ENCODE peak calls at places on chromosome 22, in five cellular contexts. L, W, J, B and C are unnamed samples.
A peak's percentile ranks its signal among the peaks of the same experiment; 100 is the strongest.

GRCh38 chr22:50696251-50696798 is 23.7 kb downstream of the SHANK3 start:
- DNase-seq in J (no peak), B (no peak), W (no peak), L (no peak), C (no peak)

GRCh38 chr22:47846206-47846605 is 1083.8 kb downstream of the TBC1D22A start:
- DNase-seq in J (no peak), L (no peak), B (no peak), W (no peak), C (no peak)

GRCh38 chr22:30872282-30873041 is 96.1 kb downstream of the MORC2 start:
- DNase-seq in J (no peak), B (no peak), W (no peak), L (no peak), C (no peak)

GRCh38 chr22:33114570-33114969 is 56.4 kb upstream of the SYN3 start:
- DNase-seq in J (no peak), L (peak; percentile 21), B (no peak), W (no peak), C (no peak)

GRCh38 chr22:46796566-46797195 is 34.2 kb downstream of the TBC1D22A start:
- DNase-seq in B (no peak), L (no peak), J (no peak), W (no peak), C (no peak)

GRCh38 chr22:50357222-50357621 is 14.1 kb downstream of the PPP6R2 start:
- DNase-seq in B (no peak), W (no peak), J (no peak), L (no peak), C (no peak)

GRCh38 chr22:45413368-45414211 is at the start of the genes RIBC2 and SMC1B:
- DNase-seq in J (peak; percentile 96), B (peak; percentile 87), L (peak; percentile 96), W (peak; percentile 91), C (peak; percentile 84)

GRCh38 chr22:22180738-22181514 is 63.7 kb upstream of the VPREB1 start:
- DNase-seq in J (no peak), L (no peak), B (no peak), W (no peak), C (no peak)

GRCh38 chr22:30777589-30777988 is 82.9 kb downstream of the OSBP2 start:
- DNase-seq in J (no peak), L (no peak), W (no peak), B (no peak), C (no peak)

DNA sequence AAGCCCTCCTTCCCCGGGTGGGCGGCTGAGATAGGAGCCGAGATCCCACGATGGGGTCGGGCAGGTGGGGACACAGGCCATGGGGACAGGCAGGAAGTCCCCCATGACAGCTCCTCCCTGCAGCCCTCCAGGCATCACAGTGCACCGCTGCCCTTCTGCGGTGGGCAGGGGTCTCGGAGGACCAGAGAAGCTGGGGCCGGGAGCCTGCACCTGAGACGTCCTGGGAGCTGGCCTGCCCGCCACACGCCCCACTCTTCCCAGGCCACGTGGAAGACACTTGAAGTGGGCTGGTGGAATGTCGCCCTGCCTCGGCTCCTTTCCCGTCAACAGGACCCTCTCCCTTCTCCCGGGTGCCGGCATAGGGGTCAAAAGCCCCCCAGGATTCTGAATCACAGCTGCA is 55.4 kb downstream of the ELFN2 start:
- DNase-seq in J (no peak), W (no peak), B (no peak), L (no peak), C (no peak)
- H3K4me2 ChIP-seq in J (no peak overlapping the region), W (no peak overlapping the region), B (no peak overlapping the region), L (no peak overlapping the region), C (no peak overlapping the region)

GRCh38 chr22:37187552-37187890 is 526 bp downstream of the C1QTNF6 start:
- DNase-seq in L (peak; percentile 80), J (peak; percentile 45), B (no peak), W (peak; percentile 25), C (peak; percentile 78)

GRCh38 chr22:37190262-37190780 is 2.3 kb upstream of the C1QTNF6 start:
- DNase-seq in W (no peak), L (no peak), J (no peak), B (no peak), C (peak; percentile 22)

GRCh38 chr22:37186997-37187522 is 987 bp downstream of the C1QTNF6 start:
- DNase-seq in B (no peak), L (peak; percentile 24), J (peak; percentile 44), W (peak; percentile 36), C (peak; percentile 67)

GRCh38 chr22:37187891-37188761 is at the start of gene C1QTNF6:
- DNase-seq in J (peak; percentile 95), B (no peak), L (peak; percentile 43), W (peak; percentile 54), C (peak; percentile 75)

DNA sequence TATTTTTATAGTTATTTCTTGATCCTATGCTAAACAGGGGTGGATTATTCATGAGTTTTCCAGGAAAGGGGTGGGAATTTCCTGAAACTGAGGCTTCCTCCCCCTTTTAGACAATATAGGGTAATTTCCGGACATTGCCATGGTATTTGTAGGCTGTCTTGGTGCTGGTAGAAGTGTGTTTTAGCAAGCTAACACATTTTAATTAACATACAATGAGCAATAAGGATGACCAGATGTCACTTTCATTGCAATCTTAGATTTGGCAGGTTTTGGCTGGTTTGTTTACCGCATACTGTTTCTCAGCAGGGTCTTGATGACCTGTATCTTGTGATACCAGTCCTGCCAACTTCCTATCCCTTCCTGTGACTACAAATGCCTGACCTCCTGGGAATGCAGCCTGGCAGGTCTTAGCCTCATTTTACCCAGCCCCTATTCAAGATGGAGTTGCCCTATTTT is 992 bp upstream of the C1QTNF6 start:
- DNase-seq in W (no peak), B (peak; percentile 58), L (peak; percentile 39), J (peak; percentile 97), C (peak; percentile 51)
- H3K4me2 ChIP-seq in W (peak overlapping the region; percentile 96), B (peak overlapping the region; percentile 96), L (peak overlapping the region; percentile 63), J (no peak overlapping the region), C (no peak overlapping the region)

GRCh38 chr22:42992092-42992491 is 22.9 kb downstream of the PACSIN2 start:
- DNase-seq in W (no peak), L (no peak), J (no peak), B (no peak), C (no peak)

GRCh38 chr22:42994276-42994916 is 20.6 kb downstream of the PACSIN2 start:
- DNase-seq in J (no peak), B (no peak), W (no peak), L (no peak), C (no peak)

GRCh38 chr22:42991010-42991651 is 23.8 kb downstream of the PACSIN2 start:
- DNase-seq in J (no peak), W (peak; percentile 58), B (no peak), L (peak; percentile 92), C (peak; percentile 87)

GRCh38 chr22:42993651-42994275 is 21.2 kb downstream of the PACSIN2 start:
- DNase-seq in B (no peak), L (peak; percentile 82), J (no peak), W (peak; percentile 73), C (peak; percentile 60)

DNA sequence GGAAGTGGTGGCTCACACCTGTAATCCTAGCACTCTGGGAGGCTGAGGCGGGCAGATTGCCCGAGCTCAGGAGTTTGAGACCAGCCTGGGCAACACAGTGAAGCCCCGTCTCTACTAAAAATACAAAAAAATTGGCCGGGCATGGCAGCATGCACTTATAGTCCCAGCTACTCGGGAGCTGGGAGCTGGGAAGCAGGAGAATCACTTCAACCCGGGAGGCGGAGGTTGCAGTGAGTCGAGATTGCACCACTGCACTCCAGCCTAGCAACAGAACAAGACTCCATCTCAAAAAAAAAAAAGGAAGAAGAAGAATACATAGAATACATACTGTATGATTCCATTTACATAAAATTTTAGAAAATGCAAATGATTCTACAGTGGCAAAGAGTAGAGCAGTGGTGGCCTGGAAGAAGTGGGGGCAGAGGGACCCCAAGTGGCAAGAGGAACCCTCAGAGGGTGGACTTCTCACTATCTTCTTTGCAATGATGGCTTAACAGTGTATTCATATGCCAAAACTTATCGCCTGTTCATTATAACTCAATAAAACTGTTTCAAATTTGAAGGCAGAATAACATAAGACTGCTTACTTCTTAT is 22.0 kb downstream of the PACSIN2 start:
- DNase-seq in J (no peak), W (no peak), B (no peak), L (no peak), C (no peak)
- H3K4me2 ChIP-seq in J (no peak overlapping the region), W (peak overlapping the region; percentile 100), B (no peak overlapping the region), L (peak overlapping the region; percentile 87), C (no peak overlapping the region)

GRCh38 chr22:23550049-23550650 is 29.9 kb downstream of the IGLL1 start:
- DNase-seq in L (no peak), B (no peak), J (no peak), W (no peak), C (no peak)
- H3K4me2 ChIP-seq in L (no peak overlapping the region), B (no peak overlapping the region), J (no peak overlapping the region), W (no peak overlapping the region), C (no peak overlapping the region)

GRCh38 chr22:24059121-24059520 is 48.0 kb downstream of the CABIN1 start:
- DNase-seq in L (peak; percentile 98), B (no peak), W (no peak), J (no peak), C (peak; percentile 52)
- H3K4me2 ChIP-seq in L (peak overlapping the region; percentile 64), B (no peak overlapping the region), W (no peak overlapping the region), J (no peak overlapping the region), C (no peak overlapping the region)

DNA sequence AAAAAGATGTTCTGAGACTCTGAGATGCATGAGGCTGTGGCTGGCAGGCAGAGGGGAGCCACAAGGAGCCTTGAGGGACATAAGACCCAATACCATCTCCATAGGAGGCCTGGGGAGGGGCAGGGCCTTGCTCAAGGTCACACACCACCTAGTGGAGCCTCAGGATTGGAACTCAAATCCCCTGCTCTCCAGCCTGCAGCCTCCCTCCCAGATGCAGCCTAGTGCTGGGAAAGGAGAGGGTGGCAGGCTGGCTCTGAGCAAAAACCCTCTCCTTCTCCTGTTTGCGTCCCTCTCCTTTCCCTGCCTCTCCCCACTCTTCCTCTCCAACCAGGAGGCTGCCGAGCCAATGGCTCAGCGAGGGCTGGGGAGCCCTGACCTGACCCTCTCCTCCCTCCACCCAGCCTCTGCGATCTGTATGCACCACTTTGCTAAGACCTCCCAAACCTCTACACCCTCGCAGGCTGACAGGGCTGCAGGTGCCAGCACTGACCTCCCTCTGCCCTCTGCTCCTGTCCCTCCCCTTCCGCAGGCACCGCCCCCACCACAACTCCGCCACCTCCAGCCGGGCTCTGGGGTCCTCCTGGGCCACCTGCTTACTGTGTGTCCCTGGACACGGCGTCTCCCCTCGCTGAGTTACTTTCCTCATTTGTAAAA is 14.7 kb downstream of the IGLL1 start:
- DNase-seq in B (peak; percentile 4), L (no peak), J (peak; percentile 84), W (peak; percentile 22), C (peak; percentile 3)
- H3K4me2 ChIP-seq in B (no peak overlapping the region), L (no peak overlapping the region), J (peak overlapping the region; percentile 26), W (peak overlapping the region; percentile 83), C (peak overlapping the region; percentile 27)

GRCh38 chr22:35641494-35642120 is 6.6 kb upstream of the APOL6 start:
- DNase-seq in W (no peak), J (no peak), B (no peak), L (no peak), C (no peak)

GRCh38 chr22:35637254-35637653 is 11.0 kb upstream of the APOL6 start:
- DNase-seq in B (no peak), J (no peak), W (no peak), L (no peak), C (no peak)

GRCh38 chr22:35637943-35638342 is 10.3 kb upstream of the APOL6 start:
- DNase-seq in B (no peak), L (peak; percentile 66), W (no peak), J (no peak), C (no peak)

GRCh38 chr22:35634981-35635540 is 13.2 kb upstream of the APOL6 start:
- DNase-seq in J (no peak), W (no peak), B (no peak), L (no peak), C (no peak)

DNA sequence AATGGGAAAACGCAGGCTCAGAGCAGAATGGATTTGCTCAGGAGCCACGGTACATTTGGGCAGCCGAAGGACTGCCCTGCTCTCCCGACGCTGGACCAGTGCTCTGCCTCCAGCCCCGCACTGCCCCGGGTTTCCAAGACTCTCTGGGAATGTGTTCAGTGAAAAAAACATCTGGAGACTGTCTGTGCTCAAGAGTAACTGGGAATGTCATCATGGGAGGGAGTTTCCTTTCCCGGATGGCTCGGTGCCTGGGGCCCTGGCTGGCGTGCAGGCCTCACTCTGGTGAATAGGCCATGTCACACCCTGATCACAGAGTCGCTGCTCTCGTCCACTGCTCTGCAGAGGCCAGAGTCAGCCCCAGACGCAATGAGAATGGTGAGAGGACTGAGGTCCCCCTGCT is 9.8 kb upstream of the APOL6 start:
- DNase-seq in W (no peak), L (peak; percentile 92), B (no peak), J (no peak), C (peak; percentile 95)
- H3K4me2 ChIP-seq in W (no peak overlapping the region), L (peak overlapping the region; percentile 70), B (no peak overlapping the region), J (no peak overlapping the region), C (no peak overlapping the region)